ENCODE peak calls at places on chromosome 15, in seven cellular contexts. W is GM23338; O is lower leg skin; V is CD4-positive, alpha-beta memory T cell; M is CD8-positive, alpha-beta memory T cell; I is GM12865; Z is left ventricle myocardium inferior. X is an unnamed sample.

GRCh38 chr15:62934236-62934971 is 108.1 kb upstream of the TPM1 start:
- DNase-seq in W (no peak), O (peak), V (no peak), M (no peak), I (peak), Z (no peak), X (no peak)

GRCh38 chr15:59105839-59106238 is 893 bp downstream of the CCNB2 start:
- DNase-seq in W (peak), O (no peak), V (no peak), M (no peak), I (peak), Z (no peak), X (no peak)

GRCh38 chr15:85498471-85498870 is 118.1 kb downstream of the AKAP13 start:
- DNase-seq in W (no peak), O (no peak), V (no peak), M (no peak), I (no peak), Z (no peak), X (no peak)

GRCh38 chr15:100727291-100727851 is 125.0 kb downstream of the ASB7 start:
- DNase-seq in W (peak), O (peak), V (no peak), M (no peak), I (no peak), Z (no peak), X (no peak)

GRCh38 chr15:69325456-69325971 is 26.8 kb downstream of the PAQR5 start:
- DNase-seq in W (no peak), O (peak), V (no peak), M (no peak), I (no peak), Z (no peak), X (no peak)

GRCh38 chr15:69298697-69299441 is at the start of gene PAQR5:
- DNase-seq in W (peak), O (no peak), V (no peak), M (no peak), I (no peak), Z (peak), X (no peak)

GRCh38 chr15:47801522-47801921 is 84.2 kb downstream of the SEMA6D start:
- DNase-seq in W (no peak), O (peak), V (no peak), M (no peak), I (no peak), Z (no peak), X (no peak)

GRCh38 chr15:39320886-39321285 is 260.0 kb upstream of the THBS1 start:
- DNase-seq in W (no peak), O (no peak), V (no peak), M (no peak), I (no peak), Z (no peak), X (no peak)

GRCh38 chr15:38622317-38622716 is 57.7 kb upstream of the RASGRP1 start:
- DNase-seq in W (no peak), O (no peak), V (no peak), M (no peak), I (no peak), Z (no peak), X (no peak)

GRCh38 chr15:60907233-60907947 is 321.7 kb downstream of the RORA start:
- DNase-seq in W (no peak), O (no peak), V (no peak), M (no peak), I (no peak), Z (no peak), X (no peak)

GRCh38 chr15:27271258-27271657 is 300.3 kb downstream of the GABRG3 start:
- DNase-seq in W (peak), O (no peak), V (no peak), M (no peak), I (no peak), Z (no peak), X (no peak)

GRCh38 chr15:83515171-83515570 is 68.0 kb downstream of the SH3GL3 start:
- DNase-seq in W (no peak), O (no peak), V (no peak), M (no peak), I (no peak), Z (no peak), X (no peak)

GRCh38 chr15:26087881-26088280 is 224.8 kb upstream of the ATP10A start:
- DNase-seq in W (no peak), O (no peak), V (no peak), M (no peak), I (no peak), Z (no peak), X (no peak)

GRCh38 chr15:27932600-27932999 is 166.5 kb downstream of the OCA2 start:
- DNase-seq in W (no peak), O (no peak), V (no peak), M (no peak), I (no peak), Z (no peak), X (no peak)

GRCh38 chr15:74263473-74263872 is 27.3 kb downstream of the CCDC33 start:
- DNase-seq in W (no peak), O (no peak), V (no peak), M (no peak), I (no peak), Z (no peak), X (no peak)

GRCh38 chr15:52104532-52105004 is 8.0 kb downstream of the BCL2L10 start:
- DNase-seq in W (no peak), O (no peak), V (no peak), M (no peak), I (peak), Z (no peak), X (peak)

GRCh38 chr15:39341238-39341637 is 239.6 kb upstream of the THBS1 start:
- DNase-seq in W (peak), O (no peak), V (no peak), M (no peak), I (no peak), Z (no peak), X (no peak)

GRCh38 chr15:30984118-30984517 is 7.3 kb downstream of the MTMR10 start:
- DNase-seq in W (no peak), O (no peak), V (no peak), M (no peak), I (no peak), Z (no peak), X (no peak)

GRCh38 chr15:78878356-78878755 is 5.7 kb downstream of the MORF4L1 start:
- DNase-seq in W (no peak), O (no peak), V (no peak), M (no peak), I (no peak), Z (no peak), X (no peak)

GRCh38 chr15:68492855-68493254 is 60.9 kb upstream of the ITGA11 start:
- DNase-seq in W (no peak), O (peak), V (no peak), M (no peak), I (no peak), Z (peak), X (no peak)

GRCh38 chr15:89356634-89357298 is 22.1 kb upstream of the POLG start:
- DNase-seq in W (peak), O (no peak), V (no peak), M (no peak), I (no peak), Z (no peak), X (no peak)

GRCh38 chr15:29896062-29896461 is 73.8 kb upstream of the TJP1 start:
- DNase-seq in W (no peak), O (no peak), V (no peak), M (no peak), I (no peak), Z (no peak), X (no peak)

GRCh38 chr15:38300395-38300794 is 47.8 kb downstream of the SPRED1 start:
- DNase-seq in W (no peak), O (no peak), V (no peak), M (no peak), I (peak), Z (no peak), X (peak)

GRCh38 chr15:38843736-38844590 is 279.3 kb upstream of the RASGRP1 start:
- DNase-seq in W (no peak), O (no peak), V (no peak), M (no peak), I (peak), Z (no peak), X (no peak)

GRCh38 chr15:101052681-101053121 is 133.5 kb downstream of the LRRK1 start:
- DNase-seq in W (no peak), O (peak), V (no peak), M (no peak), I (no peak), Z (no peak), X (no peak)

GRCh38 chr15:45021331-45021730 is 1.7 kb upstream of the SORD start:
- DNase-seq in W (no peak), O (no peak), V (no peak), M (no peak), I (no peak), Z (no peak), X (no peak)

GRCh38 chr15:70252056-70252935 is 154.6 kb upstream of the TLE3 start:
- DNase-seq in W (no peak), O (peak), V (no peak), M (no peak), I (no peak), Z (no peak), X (no peak)

GRCh38 chr15:58361291-58361759 is 70.5 kb upstream of the LIPC start:
- DNase-seq in W (no peak), O (no peak), V (no peak), M (no peak), I (no peak), Z (no peak), X (no peak)

GRCh38 chr15:100224206-100225185 is 117.3 kb downstream of the ADAMTS17 start:
- DNase-seq in W (peak), O (no peak), V (no peak), M (no peak), I (no peak), Z (no peak), X (no peak)

GRCh38 chr15:66698971-66699370 is 3.1 kb upstream of the SMAD6 start:
- DNase-seq in W (peak), O (no peak), V (no peak), M (no peak), I (no peak), Z (no peak), X (no peak)

GRCh38 chr15:62809106-62809967 is 233.2 kb upstream of the TPM1 start:
- DNase-seq in W (no peak), O (no peak), V (no peak), M (no peak), I (no peak), Z (no peak), X (no peak)

GRCh38 chr15:70576276-70576675 is 187.1 kb downstream of the UACA start:
- DNase-seq in W (no peak), O (no peak), V (no peak), M (no peak), I (no peak), Z (no peak), X (no peak)

GRCh38 chr15:52085289-52085688 is 27.3 kb downstream of the BCL2L10 start:
- DNase-seq in W (no peak), O (no peak), V (no peak), M (no peak), I (no peak), Z (no peak), X (no peak)

GRCh38 chr15:56917652-56918045 is 795 bp upstream of the TCF12 start:
- DNase-seq in W (no peak), O (peak), V (no peak), M (peak), I (peak), Z (no peak), X (no peak)

GRCh38 chr15:62407962-62408361 is 242.9 kb upstream of the C2CD4B start:
- DNase-seq in W (no peak), O (no peak), V (no peak), M (no peak), I (no peak), Z (no peak), X (no peak)

GRCh38 chr15:39246523-39246922 is 334.4 kb upstream of the THBS1 start:
- DNase-seq in W (no peak), O (no peak), V (no peak), M (no peak), I (no peak), Z (no peak), X (no peak)

GRCh38 chr15:84108725-84109124 is 126.8 kb upstream of the GOLGA6L4 start:
- DNase-seq in W (peak), O (no peak), V (no peak), M (no peak), I (no peak), Z (no peak), X (no peak)

GRCh38 chr15:25535866-25536265 is 97.0 kb upstream of the UBE3A start:
- DNase-seq in W (no peak), O (no peak), V (no peak), M (no peak), I (no peak), Z (no peak), X (no peak)

GRCh38 chr15:95931619-95932018 is 398.9 kb upstream of the NR2F2 start:
- DNase-seq in W (no peak), O (no peak), V (no peak), M (no peak), I (no peak), Z (no peak), X (no peak)

GRCh38 chr15:95928822-95929221 is 401.7 kb upstream of the NR2F2 start:
- DNase-seq in W (no peak), O (no peak), V (no peak), M (no peak), I (no peak), Z (no peak), X (no peak)

GRCh38 chr15:95932141-95932540 is 398.4 kb upstream of the NR2F2 start:
- DNase-seq in W (no peak), O (no peak), V (no peak), M (no peak), I (no peak), Z (no peak), X (no peak)

GRCh38 chr15:95930659-95931375 is 399.7 kb upstream of the NR2F2 start:
- DNase-seq in W (no peak), O (no peak), V (no peak), M (no peak), I (no peak), Z (no peak), X (no peak)

DNA sequence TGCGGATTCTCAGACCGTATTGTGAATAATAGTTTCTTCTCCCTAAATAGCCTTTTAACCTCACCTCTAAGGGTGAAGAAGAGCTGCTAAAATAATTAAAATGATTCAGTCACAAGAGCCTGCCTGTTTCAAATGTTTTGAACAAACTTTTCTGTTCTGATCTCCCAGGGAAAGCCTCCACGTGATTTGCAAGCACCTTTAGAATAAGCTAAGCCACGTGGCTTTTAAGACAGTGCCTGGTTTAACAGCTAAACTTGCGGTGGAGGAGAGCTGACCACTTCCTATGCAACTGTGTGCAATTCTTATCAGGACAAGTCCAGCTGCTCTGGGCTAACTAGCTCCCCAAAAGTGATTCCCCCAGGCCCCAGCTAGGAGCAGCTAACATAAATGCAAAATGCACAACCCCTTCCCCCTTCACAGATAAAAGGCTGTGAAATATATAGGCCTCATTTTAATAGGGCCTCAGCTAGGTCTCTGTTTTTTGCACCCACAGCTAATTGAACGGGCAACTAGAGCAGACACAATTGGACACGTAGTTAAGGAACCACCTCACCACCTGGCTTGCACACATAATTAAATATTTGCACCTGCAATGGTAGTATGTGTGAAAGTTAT is 401.2 kb upstream of the NR2F2 start:
- DNase-seq in W (no peak), O (no peak), V (no peak), M (no peak), I (peak), Z (no peak), X (peak)
- H3K4me3 ChIP-seq in W (no peak), O (no peak), V (no peak), M (no peak), I (no peak), Z (no peak), X (no peak)

GRCh38 chr15:71789616-71790015 is 20.7 kb upstream of the NR2E3 start:
- DNase-seq in W (no peak), O (no peak), V (no peak), M (no peak), I (no peak), Z (no peak), X (no peak)

GRCh38 chr15:71785996-71786395 is 24.4 kb upstream of the NR2E3 start:
- DNase-seq in W (no peak), O (no peak), V (no peak), M (no peak), I (no peak), Z (no peak), X (no peak)

GRCh38 chr15:71790081-71790480 is 20.3 kb upstream of the NR2E3 start:
- DNase-seq in W (no peak), O (peak), V (no peak), M (no peak), I (no peak), Z (no peak), X (no peak)

GRCh38 chr15:71786673-71787072 is 23.7 kb upstream of the NR2E3 start:
- DNase-seq in W (no peak), O (no peak), V (no peak), M (no peak), I (no peak), Z (no peak), X (no peak)

GRCh38 chr15:71788646-71789579 is 21.4 kb upstream of the NR2E3 start:
- DNase-seq in W (no peak), O (peak), V (no peak), M (no peak), I (no peak), Z (no peak), X (no peak)
- H3K4me3 ChIP-seq in W (no peak), O (no peak), V (no peak), M (no peak), I (no peak), Z (no peak), X (no peak)

GRCh38 chr15:98785408-98785795 is 137.1 kb downstream of the IGF1R start:
- DNase-seq in W (no peak), O (no peak), V (no peak), M (no peak), I (no peak), Z (no peak), X (no peak)
- H3K4me3 ChIP-seq in W (no peak), O (no peak), V (no peak), M (no peak), I (no peak), Z (no peak), X (no peak)

GRCh38 chr15:92882697-92883642 is 17.2 kb upstream of the CHD2 start:
- DNase-seq in W (no peak), O (peak), V (no peak), M (peak), I (peak), Z (peak), X (peak)

GRCh38 chr15:92880796-92881569 is 19.1 kb upstream of the CHD2 start:
- DNase-seq in W (no peak), O (no peak), V (no peak), M (no peak), I (no peak), Z (no peak), X (no peak)

GRCh38 chr15:92881838-92882696 is 18.1 kb upstream of the CHD2 start:
- DNase-seq in W (peak), O (peak), V (peak), M (peak), I (peak), Z (peak), X (peak)

GRCh38 chr15:92879949-92880725 is 20.0 kb upstream of the CHD2 start:
- DNase-seq in W (no peak), O (no peak), V (peak), M (peak), I (no peak), Z (no peak), X (no peak)

DNA sequence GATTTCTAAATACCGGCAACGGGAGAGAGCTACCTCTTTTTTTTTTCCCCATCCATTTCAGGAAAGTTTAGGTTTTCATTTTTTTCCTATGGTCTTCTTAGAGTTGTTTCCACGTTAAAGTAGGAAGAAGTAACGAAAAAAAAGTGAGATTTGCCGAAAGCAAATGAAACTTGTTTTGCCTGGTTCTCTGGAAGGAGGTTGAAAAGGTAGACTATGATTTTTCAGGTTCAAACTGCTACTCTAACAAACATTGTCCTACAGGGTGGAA is 18.6 kb upstream of the CHD2 start:
- DNase-seq in W (no peak), O (no peak), V (no peak), M (no peak), I (no peak), Z (no peak), X (no peak)
- H3K4me3 ChIP-seq in W (peak), O (no peak), V (peak), M (peak), I (peak), Z (peak), X (no peak)

GRCh38 chr15:76342382-76343201 is 6.0 kb downstream of the ISL2 start:
- DNase-seq in W (peak), O (no peak), V (no peak), M (no peak), I (no peak), Z (no peak), X (no peak)

GRCh38 chr15:76340198-76340801 is 3.7 kb downstream of the ISL2 start:
- DNase-seq in W (peak), O (peak), V (peak), M (no peak), I (peak), Z (no peak), X (peak)

GRCh38 chr15:76340802-76341365 is 4.3 kb downstream of the ISL2 start:
- DNase-seq in W (peak), O (peak), V (peak), M (peak), I (peak), Z (no peak), X (peak)

GRCh38 chr15:76342046-76342381 is 5.4 kb downstream of the ISL2 start:
- DNase-seq in W (no peak), O (peak), V (no peak), M (no peak), I (no peak), Z (no peak), X (no peak)

GRCh38 chr15:76341366-76342045 is 4.9 kb downstream of the ISL2 start:
- DNase-seq in W (peak), O (no peak), V (no peak), M (no peak), I (no peak), Z (no peak), X (no peak)
- H3K4me3 ChIP-seq in W (peak), O (no peak), V (peak), M (no peak), I (no peak), Z (peak), X (peak)

GRCh38 chr15:81297580-81298575 is 26.1 kb downstream of the STARD5 start:
- DNase-seq in W (no peak), O (peak), V (no peak), M (no peak), I (no peak), Z (no peak), X (no peak)

GRCh38 chr15:81298606-81299005 is 25.3 kb downstream of the STARD5 start:
- DNase-seq in W (no peak), O (peak), V (no peak), M (no peak), I (no peak), Z (no peak), X (no peak)

GRCh38 chr15:81296218-81296617 is 27.7 kb downstream of the STARD5 start:
- DNase-seq in W (no peak), O (no peak), V (no peak), M (no peak), I (no peak), Z (no peak), X (no peak)

GRCh38 chr15:81296673-81297072 is 27.3 kb downstream of the STARD5 start:
- DNase-seq in W (no peak), O (no peak), V (peak), M (peak), I (peak), Z (peak), X (peak)

DNA sequence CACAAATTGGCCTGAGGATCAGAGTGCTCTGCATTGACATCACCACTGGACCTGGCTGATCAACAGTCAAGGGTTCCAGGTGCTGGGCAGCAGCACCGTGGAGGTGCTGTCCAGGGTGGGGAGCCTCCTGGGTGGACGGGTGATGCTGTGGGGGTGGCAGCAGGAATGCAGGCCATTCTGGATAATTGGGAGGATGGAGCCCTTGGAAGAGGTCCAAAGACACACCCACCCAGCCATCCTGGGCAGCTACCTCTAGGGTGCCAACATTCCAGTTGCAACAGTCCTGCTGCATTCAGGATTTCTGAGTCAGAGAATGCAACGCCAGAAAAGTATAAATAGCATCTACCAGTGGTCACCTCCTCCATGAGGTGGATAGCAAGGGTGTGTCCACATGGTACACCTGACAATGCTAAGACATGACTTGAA is 26.8 kb downstream of the STARD5 start:
- DNase-seq in W (no peak), O (peak), V (no peak), M (no peak), I (no peak), Z (no peak), X (no peak)
- H3K4me3 ChIP-seq in W (no peak), O (no peak), V (peak), M (peak), I (peak), Z (peak), X (peak)